ENCODE peak calls at places on chromosome 16, in four cellular contexts. H, Q, M and U are unnamed samples. For H3K27me3 and H3K4me1, the result is how much of the 10 kb centered on the place peaks cover.

GRCh38 chr16:15049581-15050180 is 6.2 kb downstream of the NTAN1 start:
- DNase-seq in M (no peak), H (no peak), Q (no peak), U (no peak)

GRCh38 chr16:68286153-68287074 is 22.1 kb downstream of the SLC7A6 start:
- DNase-seq in Q (no peak), H (no peak), M (no peak), U (no peak)

GRCh38 chr16:17104654-17105053 is 366.1 kb downstream of the XYLT1 start:
- DNase-seq in M (no peak), H (no peak), Q (no peak), U (no peak)

GRCh38 chr16:10121496-10121895 is 60.7 kb downstream of the GRIN2A start:
- DNase-seq in M (no peak), H (no peak), Q (no peak), U (no peak)

GRCh38 chr16:64094992-64095579 is 1026.8 kb downstream of the CDH11 start:
- DNase-seq in H (no peak), Q (no peak), M (no peak), U (no peak)

GRCh38 chr16:381788-382717 is at the start of gene PGAP6:
- DNase-seq in H (no peak), Q (peak), M (peak), U (peak)

GRCh38 chr16:89601906-89602272 is 11.6 kb upstream of the DPEP1 start:
- DNase-seq in H (no peak), M (no peak), Q (no peak), U (no peak)

GRCh38 chr16:77043076-77043475 is 147.9 kb upstream of the MON1B start:
- DNase-seq in H (no peak), Q (no peak), M (no peak), U (no peak)

GRCh38 chr16:87196229-87196628 is 121.0 kb downstream of the C16orf95 start:
- DNase-seq in H (no peak), M (no peak), Q (no peak), U (no peak)

GRCh38 chr16:11349599-11350276 is 4.5 kb downstream of the RMI2 start:
- DNase-seq in M (peak), H (no peak), Q (peak), U (peak)

GRCh38 chr16:15970743-15971434 is 21.5 kb downstream of the ABCC1 start:
- DNase-seq in Q (no peak), H (peak), M (no peak), U (no peak)

GRCh38 chr16:67419931-67420330 is 3.7 kb upstream of the ZDHHC1 start:
- DNase-seq in H (no peak), Q (no peak), M (no peak), U (no peak)

GRCh38 chr16:49952386-49952785 is 72.6 kb upstream of the CNEP1R1 start:
- DNase-seq in M (no peak), H (no peak), Q (no peak), U (no peak)

GRCh38 chr16:57497121-57497520 is 10.8 kb upstream of the DOK4 start:
- DNase-seq in Q (peak), M (no peak), H (no peak), U (no peak)

GRCh38 chr16:81421536-81421935 is 23.1 kb upstream of the CMIP start:
- DNase-seq in H (no peak), M (no peak), Q (no peak), U (no peak)

GRCh38 chr16:31201511-31202401 is 804 bp downstream of the PYCARD start:
- DNase-seq in H (peak), M (peak), Q (peak), U (peak)

GRCh38 chr16:83706394-83706793 is 101.4 kb upstream of the HSBP1 start:
- DNase-seq in M (no peak), Q (no peak), H (no peak), U (no peak)

GRCh38 chr16:89319883-89320716 is 102.6 kb downstream of the ZNF778 start:
- DNase-seq in M (peak), Q (peak), H (peak), U (peak)

GRCh38 chr16:50071075-50071671 is 5.4 kb downstream of the HEATR3 start:
- DNase-seq in H (no peak), M (no peak), Q (no peak), U (no peak)

GRCh38 chr16:868386-868755 is 67.8 kb upstream of the GNG13 start:
- DNase-seq in M (no peak), Q (no peak), H (no peak), U (no peak)

GRCh38 chr16:65120811-65121721 is 797 bp downstream of the CDH11 start:
- DNase-seq in M (peak), H (peak), Q (peak), U (peak)

GRCh38 chr16:68636818-68637217 is 8.3 kb upstream of the CDH3 start:
- DNase-seq in Q (no peak), M (no peak), H (no peak), U (no peak)

GRCh38 chr16:64983983-64984382 is 137.9 kb downstream of the CDH11 start:
- DNase-seq in M (peak), H (peak), Q (peak), U (no peak)

GRCh38 chr16:65083181-65083845 is 38.5 kb downstream of the CDH11 start:
- DNase-seq in Q (no peak), M (no peak), H (no peak), U (no peak)

GRCh38 chr16:65061935-65062334 is 59.9 kb downstream of the CDH11 start:
- DNase-seq in H (no peak), M (no peak), Q (no peak), U (no peak)

GRCh38 chr16:83513006-83513755 is 294.6 kb upstream of the HSBP1 start:
- DNase-seq in H (no peak), Q (no peak), M (no peak), U (no peak)

GRCh38 chr16:50838165-50838564 is 96.3 kb downstream of the CYLD start:
- DNase-seq in H (peak), Q (no peak), M (no peak), U (no peak)

GRCh38 chr16:73339821-73340220 is 291.9 kb upstream of the ZFHX3 start:
- DNase-seq in M (no peak), H (no peak), Q (no peak), U (no peak)

DNA sequence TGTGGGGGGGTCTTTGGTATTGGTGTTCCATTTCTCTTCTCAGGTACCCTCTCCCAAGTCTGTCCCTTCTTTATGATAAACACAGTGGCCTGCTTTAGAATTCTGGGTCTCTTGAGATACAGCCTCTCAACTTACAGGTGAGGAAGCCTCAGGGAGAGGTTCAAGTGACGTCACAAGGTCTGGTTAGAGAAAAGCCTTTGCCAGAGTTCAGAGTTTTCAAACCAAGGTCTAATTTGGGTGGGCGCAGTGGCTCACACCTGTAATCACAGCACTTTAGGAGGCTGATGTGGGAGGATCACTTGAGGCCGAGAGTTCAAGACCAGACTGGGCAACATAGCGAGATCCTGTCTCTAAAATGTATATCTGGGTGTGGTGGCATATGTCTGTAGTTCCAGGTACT is 2.1 kb downstream of the IRF8 start:
- DNase-seq in H (no peak), Q (no peak), M (no peak), U (no peak)
- H3K27me3 ChIP-seq in H (under half), Q (under half), M (half or more), U (under half)

GRCh38 chr16:66359012-66359411 is 7.5 kb upstream of the CDH5 start:
- DNase-seq in Q (no peak), M (no peak), H (no peak), U (no peak)

GRCh38 chr16:66359811-66360608 is 6.5 kb upstream of the CDH5 start:
- DNase-seq in H (no peak), M (peak), Q (peak), U (no peak)

GRCh38 chr16:66361604-66362135 is 4.8 kb upstream of the CDH5 start:
- DNase-seq in H (no peak), Q (no peak), M (no peak), U (no peak)

GRCh38 chr16:66363196-66363777 is 3.2 kb upstream of the CDH5 start:
- DNase-seq in H (no peak), Q (no peak), M (no peak), U (no peak)

GRCh38 chr16:66360624-66361324 is 5.7 kb upstream of the CDH5 start:
- DNase-seq in Q (peak), M (peak), H (no peak), U (no peak)
- H3K4me1 ChIP-seq in Q (half or more), M (under half), H (under half), U (under half)

DNA sequence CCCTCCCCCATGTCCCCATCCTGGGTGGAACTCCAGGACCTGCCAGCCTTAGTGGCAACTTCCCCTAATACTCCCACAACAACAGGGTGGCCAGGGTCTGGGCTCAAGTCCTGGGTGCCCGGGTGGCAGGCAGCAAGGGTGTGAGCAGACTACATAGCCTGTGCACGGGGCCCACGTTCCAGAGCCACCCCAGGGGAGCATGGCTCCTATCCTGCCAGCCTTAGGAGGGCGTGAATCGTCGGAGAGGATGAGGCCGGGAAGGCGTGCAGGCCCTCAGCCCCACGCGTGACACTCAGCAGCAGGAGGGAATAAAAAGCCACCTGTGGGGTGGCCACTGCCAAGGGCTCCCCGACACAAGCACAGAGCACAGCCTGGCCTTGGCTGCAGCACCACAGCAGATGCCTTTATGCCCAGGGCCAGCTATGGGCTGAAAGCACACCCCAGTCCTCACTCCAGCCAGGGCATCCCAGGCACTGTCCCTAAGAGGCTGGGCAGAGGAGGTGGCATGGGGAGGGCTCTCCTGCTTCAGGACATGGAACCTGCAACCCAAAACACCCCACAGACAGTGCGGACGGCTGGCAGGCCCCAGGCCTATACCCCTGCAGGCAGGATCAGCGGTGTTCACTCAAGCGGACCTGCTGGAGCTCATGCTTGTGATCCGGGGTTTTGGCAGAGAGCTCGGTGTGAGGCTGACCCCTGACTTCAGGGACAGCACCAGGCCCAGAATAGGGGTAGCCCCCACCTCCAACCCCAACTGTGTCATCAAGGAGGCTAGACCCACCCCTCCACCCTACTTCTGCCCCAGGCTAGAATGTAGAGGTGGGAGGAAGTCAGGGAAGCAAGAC is 2.7 kb downstream of the BCAR1 start:
- DNase-seq in H (no peak), M (no peak), Q (no peak), U (peak)
- H3K27ac ChIP-seq in H (no peak), M (peak), Q (peak), U (peak)

DNA sequence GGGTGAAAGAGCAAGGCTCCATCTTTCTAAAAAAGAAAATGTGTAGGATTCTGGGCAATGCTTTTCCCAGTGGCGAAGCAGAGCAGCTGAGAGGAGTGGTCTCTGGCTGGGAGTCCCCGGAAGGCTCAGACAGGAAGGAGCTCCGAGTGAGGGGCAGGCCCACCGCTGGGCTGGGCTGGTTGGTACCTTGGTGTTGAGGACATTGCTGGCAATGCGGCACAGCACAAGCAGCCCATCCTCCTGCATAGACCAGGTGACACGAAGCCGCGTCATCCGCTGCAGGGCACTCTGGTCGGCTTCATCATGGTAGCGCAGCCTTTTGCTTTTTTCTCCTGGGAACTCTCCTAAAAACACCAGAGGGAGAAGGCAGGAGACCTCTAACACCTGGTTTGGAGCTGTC is 63.9 kb downstream of the GTF3C1 start:
- DNase-seq in H (no peak), Q (no peak), M (no peak), U (peak)
- H3K27me3 ChIP-seq in H (under half), Q (under half), M (under half), U (under half)

GRCh38 chr16:22969567-22969966 is 155.6 kb downstream of the HS3ST2 start:
- DNase-seq in M (no peak), H (no peak), Q (no peak), U (no peak)
- H3K4me1 ChIP-seq in M (under half), H (under half), Q (under half), U (under half)